ENCODE peak calls at places on chromosome 5, in eight cellular contexts. R, Y, C, E, D, M, P and G are unnamed samples. For H3K4me1, the result is how much of the 10 kb centered on the place peaks cover.

GRCh38 chr5:175892401-175892800 is 21.0 kb downstream of the CPLX2 start:
- DNase-seq in D (no peak), E (peak), R (no peak), P (no peak), C (no peak), M (no peak), Y (no peak), G (no peak)

GRCh38 chr5:88861213-88861612 is 21.8 kb downstream of the MEF2C start:
- DNase-seq in M (no peak), C (no peak), R (no peak), P (peak), E (no peak), D (no peak), Y (no peak), G (no peak)

GRCh38 chr5:5025774-5026406 is 114.2 kb upstream of the ADAMTS16 start:
- DNase-seq in P (no peak), R (no peak), D (no peak), C (no peak), M (no peak), Y (peak), E (no peak), G (no peak)

GRCh38 chr5:175861337-175862130 is 9.8 kb upstream of the CPLX2 start:
- DNase-seq in P (no peak), Y (no peak), E (peak), D (no peak), C (no peak), R (peak), M (no peak), G (no peak)

GRCh38 chr5:55407059-55407684 is 99.4 kb downstream of the MTREX start:
- DNase-seq in Y (peak), E (peak), M (no peak), P (peak), D (no peak), C (peak), R (no peak), G (no peak)

GRCh38 chr5:72596956-72597355 is 89.7 kb upstream of the ZNF366 start:
- DNase-seq in D (no peak), P (no peak), Y (no peak), C (peak), R (no peak), M (no peak), E (no peak), G (no peak)

GRCh38 chr5:1908931-1909330 is 26.2 kb upstream of the IRX4 start:
- DNase-seq in P (no peak), R (no peak), D (no peak), C (no peak), Y (no peak), M (peak), E (no peak), G (no peak)

GRCh38 chr5:142587354-142587965 is 98.4 kb downstream of the FGF1 start:
- DNase-seq in P (peak), E (no peak), Y (peak), M (no peak), R (no peak), D (no peak), C (peak), G (peak)

GRCh38 chr5:60611099-60611719 is 88.8 kb downstream of the DEPDC1B start:
- DNase-seq in M (no peak), R (no peak), E (no peak), P (no peak), C (no peak), D (no peak), Y (no peak), G (no peak)

GRCh38 chr5:141507387-141508091 is 18.7 kb downstream of the PCDHGC5 start:
- DNase-seq in Y (peak), E (peak), D (peak), M (no peak), P (peak), R (peak), C (peak), G (no peak)

GRCh38 chr5:133827001-133827400 is 141.4 kb downstream of the C5orf15 start:
- DNase-seq in C (no peak), M (peak), D (no peak), Y (no peak), R (no peak), P (no peak), E (no peak), G (no peak)

GRCh38 chr5:177232358-177232757 is 71.2 kb downstream of the RAB24 start:
- DNase-seq in E (no peak), Y (no peak), P (no peak), M (no peak), R (no peak), D (no peak), C (no peak), G (no peak)

GRCh38 chr5:142432369-142432863 is 107.6 kb upstream of the SPRY4 start:
- DNase-seq in P (no peak), R (no peak), C (no peak), D (no peak), Y (no peak), E (no peak), M (no peak), G (peak)

GRCh38 chr5:112594060-112594850 is 143.4 kb upstream of the APC start:
- DNase-seq in D (no peak), E (no peak), R (no peak), P (peak), M (no peak), Y (peak), C (no peak), G (no peak)

GRCh38 chr5:54905942-54906537 is 79.4 kb downstream of the ESM1 start:
- DNase-seq in E (no peak), D (peak), M (peak), Y (peak), P (peak), R (peak), C (peak), G (peak)

GRCh38 chr5:110769282-110769681 is 30.5 kb downstream of the SLC25A46 start:
- DNase-seq in C (peak), Y (no peak), M (no peak), R (no peak), E (no peak), P (peak), D (no peak), G (no peak)

GRCh38 chr5:39660020-39660419 is 235.2 kb upstream of the DAB2 start:
- DNase-seq in Y (no peak), R (no peak), M (no peak), C (no peak), E (peak), D (no peak), P (no peak), G (no peak)

GRCh38 chr5:39657943-39658342 is 233.2 kb upstream of the DAB2 start:
- DNase-seq in E (no peak), D (no peak), C (no peak), R (no peak), P (no peak), M (no peak), Y (no peak), G (no peak)

GRCh38 chr5:39656600-39656999 is 231.8 kb upstream of the DAB2 start:
- DNase-seq in P (no peak), Y (no peak), M (no peak), C (no peak), R (no peak), D (no peak), E (no peak), G (no peak)

GRCh38 chr5:39661026-39661779 is 236.4 kb upstream of the DAB2 start:
- DNase-seq in R (no peak), C (peak), Y (no peak), D (no peak), M (no peak), E (peak), P (peak), G (no peak)

GRCh38 chr5:39658861-39659260 is 234.1 kb upstream of the DAB2 start:
- DNase-seq in E (no peak), R (no peak), D (no peak), P (no peak), Y (no peak), M (no peak), C (no peak), G (no peak)
- H3K4me3 ChIP-seq in E (no peak), R (no peak), D (no peak), P (no peak), Y (no peak), M (no peak), C (no peak), G (no peak)

GRCh38 chr5:162852145-162852544 is 585.2 kb upstream of the CCNG1 start:
- DNase-seq in C (no peak), M (no peak), R (no peak), E (no peak), Y (no peak), D (no peak), P (no peak), G (no peak)
- TF ChIP-seq CTCF in C (no peak), M (no peak), R (no peak), E (no peak), Y (no peak), D (no peak), P (no peak), G (no peak)

DNA sequence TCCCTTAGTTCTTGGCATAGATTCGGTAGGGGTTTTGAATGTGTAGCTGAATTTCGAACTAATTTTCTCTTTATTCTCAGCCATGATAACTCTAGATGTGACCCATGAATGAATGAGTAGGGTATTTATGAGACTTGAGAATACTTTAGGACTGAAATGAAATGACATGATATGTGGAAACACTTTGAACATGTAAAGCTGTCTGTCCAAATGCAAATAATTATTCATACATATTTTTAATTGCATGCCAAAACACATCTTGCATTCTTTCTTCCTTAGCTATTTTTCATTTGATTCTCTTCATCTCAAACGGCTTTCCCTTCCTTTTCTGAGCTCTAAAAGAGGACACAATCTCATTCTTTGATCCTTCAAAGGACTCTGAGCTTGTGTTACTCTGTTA is 3.4 kb downstream of the NNT start:
- DNase-seq in C (no peak), E (no peak), P (no peak), M (no peak), R (no peak), Y (no peak), D (no peak), G (no peak)
- H3K4me1 ChIP-seq in C (under half), E (under half), P (under half), M (under half), R (under half), Y (under half), D (under half), G (under half)

DNA sequence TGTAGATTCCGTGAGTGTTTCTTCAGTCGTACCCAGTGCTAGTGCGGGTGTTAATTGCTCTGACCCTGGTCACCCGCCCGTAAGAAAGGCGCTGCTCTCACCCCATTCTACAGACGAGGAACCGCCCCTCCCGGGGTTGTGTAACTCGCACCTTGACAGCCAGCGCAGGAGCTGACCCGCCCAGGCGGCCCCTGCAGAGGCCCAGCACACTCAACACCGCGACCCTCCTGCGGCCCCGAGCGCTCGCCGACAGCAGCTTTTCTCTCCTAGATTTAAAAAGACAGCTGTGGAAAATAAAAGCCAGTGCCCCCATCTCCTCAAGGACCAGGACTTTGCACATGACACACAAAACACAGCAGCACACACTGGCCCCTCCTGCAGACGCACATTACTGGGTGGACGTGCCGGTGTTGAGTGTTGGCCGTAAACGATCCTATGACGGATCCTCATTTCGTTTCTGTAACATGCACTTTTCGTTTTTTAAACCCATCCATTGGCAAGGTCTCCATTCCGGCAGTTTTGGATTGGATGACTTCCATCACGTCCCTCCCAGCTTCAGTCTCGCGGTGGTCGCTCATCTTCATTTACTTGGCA is 22.9 kb downstream of the OR2V2 start:
- DNase-seq in M (no peak), D (no peak), P (no peak), R (no peak), Y (no peak), E (peak), C (no peak), G (peak)
- H3K4me3 ChIP-seq in M (no peak), D (no peak), P (peak), R (no peak), Y (no peak), E (peak), C (peak), G (peak)

GRCh38 chr5:103519550-103519949 is 43.0 kb downstream of the NUDT12 start:
- DNase-seq in C (no peak), D (no peak), Y (no peak), E (no peak), M (no peak), P (no peak), R (no peak), G (no peak)
- TF ChIP-seq CTCF in C (peak), D (no peak), Y (peak), E (peak), M (no peak), P (peak), R (no peak), G (no peak)

GRCh38 chr5:109697339-109697738 is 7.6 kb downstream of the MAN2A1 start:
- DNase-seq in P (no peak), C (no peak), R (no peak), E (no peak), Y (no peak), D (no peak), M (no peak), G (no peak)
- H3K4me1 ChIP-seq in P (under half), C (under half), R (half or more), E (under half), Y (under half), D (under half), M (under half), G (under half)

GRCh38 chr5:138035605-138036537 is 3.0 kb upstream of the FAM13B start:
- DNase-seq in R (peak), Y (peak), E (peak), M (no peak), C (peak), D (peak), P (peak), G (peak)

GRCh38 chr5:138033275-138033808 is 463 bp upstream of the FAM13B start:
- DNase-seq in Y (no peak), D (no peak), R (no peak), P (peak), E (no peak), C (no peak), M (no peak), G (no peak)

GRCh38 chr5:138032572-138033274 is at the start of gene FAM13B:
- DNase-seq in D (peak), Y (peak), M (peak), E (peak), C (peak), P (peak), R (peak), G (peak)

GRCh38 chr5:138032028-138032571 is 779 bp downstream of the FAM13B start:
- DNase-seq in D (peak), E (peak), R (peak), P (peak), M (no peak), Y (peak), C (peak), G (peak)

GRCh38 chr5:138033916-138034315 is 1.0 kb upstream of the FAM13B start:
- DNase-seq in D (no peak), C (peak), M (no peak), R (no peak), Y (no peak), P (peak), E (peak), G (no peak)
- H3K4me3 ChIP-seq in D (no peak), C (peak), M (peak), R (no peak), Y (peak), P (no peak), E (peak), G (no peak)

GRCh38 chr5:93915142-93915553 is 173.7 kb upstream of the POU5F2 start:
- DNase-seq in D (no peak), P (peak), Y (peak), R (no peak), C (peak), M (no peak), E (no peak), G (no peak)
- TF ChIP-seq CTCF in D (no peak), P (peak), Y (peak), R (peak), C (peak), M (peak), E (peak), G (peak)

GRCh38 chr5:9533577-9534334 is 12.1 kb downstream of the SEMA5A start:
- DNase-seq in D (no peak), M (no peak), E (no peak), R (no peak), P (no peak), C (no peak), Y (no peak), G (no peak)
- H3K4me1 ChIP-seq in D (under half), M (under half), E (under half), R (under half), P (under half), C (under half), Y (under half), G (under half)

DNA sequence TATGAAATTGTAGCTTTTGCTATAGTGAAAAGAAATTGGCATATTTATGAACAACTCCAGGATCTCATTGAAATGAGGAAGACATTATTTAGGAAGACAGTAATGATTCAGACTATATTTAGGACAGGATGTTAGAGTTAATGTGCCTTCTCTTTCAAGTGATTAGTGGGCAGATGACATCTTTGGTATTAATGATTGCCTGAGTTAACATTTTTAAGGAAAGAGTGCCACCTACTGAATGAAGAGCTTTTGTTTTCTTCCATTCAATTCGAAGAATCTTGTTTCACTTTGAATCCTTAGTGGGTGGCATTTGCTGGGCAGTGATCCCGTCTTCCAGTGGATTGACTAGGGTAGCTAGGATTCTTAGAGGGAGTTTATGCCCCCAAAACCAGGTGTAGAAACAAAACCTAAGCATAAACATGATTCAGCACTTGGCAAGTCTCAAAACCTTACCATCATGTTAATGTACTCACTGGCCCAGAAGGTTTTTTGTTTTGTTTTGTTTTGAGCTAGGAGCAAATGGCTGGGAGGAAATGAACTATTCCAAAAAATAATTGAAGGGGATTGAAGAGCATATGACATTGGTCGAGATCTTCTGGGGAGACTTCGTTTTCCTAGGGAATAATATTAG is 23.2 kb downstream of the MAP3K1 start:
- DNase-seq in D (no peak), P (peak), E (no peak), C (peak), Y (peak), M (no peak), R (peak), G (no peak)
- H3K4me3 ChIP-seq in D (no peak), P (no peak), E (peak), C (no peak), Y (peak), M (peak), R (no peak), G (no peak)